ENCODE peak calls at places on chromosomes 6 and 20, in ten cellular contexts. One of them, this sample, is unnamed.

GRCh38 chr6:29763491-29764289 is 40.5 kb downstream of the HLA-F start:
- DNase-seq in Peyer's patch: no peak
- DNase-seq in heart right ventricle: no peak
- DNase-seq in testis: no peak
- DNase-seq in aorta: peak; percentile 56
- DNase-seq in adrenal gland: no peak
- DNase-seq in tibial nerve: no peak
- DNase-seq in H1: no peak
- DNase-seq in A673: no peak
- DNase-seq in fibroblast of lung: peak; percentile 58
- DNase-seq in this sample: peak; percentile 67

GRCh38 chr6:75460636-75461035 is 33.0 kb downstream of the FILIP1 start:
- DNase-seq in Peyer's patch: no peak
- DNase-seq in heart right ventricle: no peak
- DNase-seq in testis: no peak
- DNase-seq in aorta: no peak
- DNase-seq in adrenal gland: no peak
- DNase-seq in tibial nerve: no peak
- DNase-seq in H1: no peak
- DNase-seq in A673: no peak
- DNase-seq in fibroblast of lung: peak; percentile 36
- DNase-seq in this sample: peak; percentile 53

GRCh38 chr20:57426156-57426769 is 35.1 kb downstream of the RBM38 start:
- DNase-seq in Peyer's patch: no peak
- DNase-seq in heart right ventricle: no peak
- DNase-seq in testis: no peak
- DNase-seq in aorta: no peak
- DNase-seq in adrenal gland: no peak
- DNase-seq in tibial nerve: no peak
- DNase-seq in H1: no peak
- DNase-seq in A673: no peak
- DNase-seq in fibroblast of lung: no peak
- DNase-seq in this sample: no peak

GRCh38 chr6:19719691-19720127 is 117.5 kb upstream of the ID4 start:
- DNase-seq in Peyer's patch: no peak
- DNase-seq in heart right ventricle: no peak
- DNase-seq in testis: peak; percentile 16
- DNase-seq in aorta: no peak
- DNase-seq in adrenal gland: no peak
- DNase-seq in tibial nerve: no peak
- DNase-seq in H1: no peak
- DNase-seq in A673: no peak
- DNase-seq in fibroblast of lung: peak; percentile 22
- DNase-seq in this sample: peak; percentile 77

GRCh38 chr20:47319517-47320252 is 36.8 kb downstream of the ZMYND8 start:
- DNase-seq in Peyer's patch: peak; percentile 61
- DNase-seq in heart right ventricle: peak; percentile 65
- DNase-seq in testis: no peak
- DNase-seq in aorta: peak; percentile 63
- DNase-seq in adrenal gland: no peak
- DNase-seq in tibial nerve: no peak
- DNase-seq in H1: peak; percentile 93
- DNase-seq in A673: peak; percentile 48
- DNase-seq in fibroblast of lung: peak; percentile 70
- DNase-seq in this sample: peak; percentile 85

GRCh38 chr6:125728739-125729138 is 20.7 kb upstream of the HEY2 start:
- DNase-seq in Peyer's patch: no peak
- DNase-seq in heart right ventricle: no peak
- DNase-seq in testis: no peak
- DNase-seq in aorta: no peak
- DNase-seq in adrenal gland: no peak
- DNase-seq in tibial nerve: no peak
- DNase-seq in H1: no peak
- DNase-seq in A673: no peak
- DNase-seq in fibroblast of lung: no peak
- DNase-seq in this sample: no peak

GRCh38 chr20:51489611-51490010 is 52.9 kb downstream of the NFATC2 start:
- DNase-seq in Peyer's patch: no peak
- DNase-seq in heart right ventricle: no peak
- DNase-seq in testis: no peak
- DNase-seq in aorta: no peak
- DNase-seq in adrenal gland: no peak
- DNase-seq in tibial nerve: no peak
- DNase-seq in H1: no peak
- DNase-seq in A673: no peak
- DNase-seq in fibroblast of lung: no peak
- DNase-seq in this sample: peak; percentile 49

GRCh38 chr6:106381871-106382270 is 21.4 kb downstream of the CRYBG1 start:
- DNase-seq in Peyer's patch: no peak
- DNase-seq in heart right ventricle: no peak
- DNase-seq in testis: no peak
- DNase-seq in aorta: no peak
- DNase-seq in adrenal gland: no peak
- DNase-seq in tibial nerve: no peak
- DNase-seq in H1: no peak
- DNase-seq in A673: peak; percentile 31
- DNase-seq in fibroblast of lung: no peak
- DNase-seq in this sample: no peak

GRCh38 chr20:23021541-23021940 is 13.6 kb upstream of the SSTR4 start:
- DNase-seq in Peyer's patch: no peak
- DNase-seq in heart right ventricle: no peak
- DNase-seq in testis: no peak
- DNase-seq in aorta: no peak
- DNase-seq in adrenal gland: no peak
- DNase-seq in tibial nerve: no peak
- DNase-seq in H1: no peak
- DNase-seq in A673: no peak
- DNase-seq in fibroblast of lung: peak; percentile 2
- DNase-seq in this sample: no peak

GRCh38 chr20:2465100-2465499 is 5.5 kb downstream of the SNRPB start:
- DNase-seq in Peyer's patch: no peak
- DNase-seq in heart right ventricle: no peak
- DNase-seq in testis: no peak
- DNase-seq in aorta: no peak
- DNase-seq in adrenal gland: no peak
- DNase-seq in tibial nerve: no peak
- DNase-seq in H1: no peak
- DNase-seq in A673: no peak
- DNase-seq in fibroblast of lung: no peak
- DNase-seq in this sample: no peak
- H3K36me3 ChIP-seq in Peyer's patch: peaks cover 11% of the 10 kb centered on the region
- H3K36me3 ChIP-seq in heart right ventricle: peaks cover 4% of the 10 kb centered on the region
- H3K36me3 ChIP-seq in testis: no peaks in the 10 kb centered on the region
- H3K36me3 ChIP-seq in aorta: peaks cover 6% of the 10 kb centered on the region
- H3K36me3 ChIP-seq in adrenal gland: peaks cover 75% of the 10 kb centered on the region
- H3K36me3 ChIP-seq in tibial nerve: peaks cover 10% of the 10 kb centered on the region
- H3K36me3 ChIP-seq in H1: peaks cover 60% of the 10 kb centered on the region
- H3K36me3 ChIP-seq in A673: peaks cover 84% of the 10 kb centered on the region
- H3K36me3 ChIP-seq in fibroblast of lung: peaks cover 20% of the 10 kb centered on the region
- H3K36me3 ChIP-seq in this sample: peaks cover 70% of the 10 kb centered on the region

GRCh38 chr6:149510793-149511512 is 26.1 kb upstream of the ZC3H12D start:
- DNase-seq in Peyer's patch: no peak
- DNase-seq in heart right ventricle: no peak
- DNase-seq in testis: no peak
- DNase-seq in aorta: no peak
- DNase-seq in adrenal gland: no peak
- DNase-seq in tibial nerve: no peak
- DNase-seq in H1: no peak
- DNase-seq in A673: no peak
- DNase-seq in fibroblast of lung: no peak
- DNase-seq in this sample: no peak

GRCh38 chr6:149503276-149503675 is 18.5 kb upstream of the ZC3H12D start:
- DNase-seq in Peyer's patch: no peak
- DNase-seq in heart right ventricle: no peak
- DNase-seq in testis: no peak
- DNase-seq in aorta: no peak
- DNase-seq in adrenal gland: no peak
- DNase-seq in tibial nerve: no peak
- DNase-seq in H1: no peak
- DNase-seq in A673: no peak
- DNase-seq in fibroblast of lung: no peak
- DNase-seq in this sample: no peak

GRCh38 chr6:149503858-149504257 is 19.0 kb upstream of the ZC3H12D start:
- DNase-seq in Peyer's patch: no peak
- DNase-seq in heart right ventricle: no peak
- DNase-seq in testis: no peak
- DNase-seq in aorta: no peak
- DNase-seq in adrenal gland: no peak
- DNase-seq in tibial nerve: no peak
- DNase-seq in H1: no peak
- DNase-seq in A673: no peak
- DNase-seq in fibroblast of lung: no peak
- DNase-seq in this sample: no peak

GRCh38 chr6:149513915-149514314 is 29.1 kb upstream of the ZC3H12D start:
- DNase-seq in Peyer's patch: no peak
- DNase-seq in heart right ventricle: no peak
- DNase-seq in testis: no peak
- DNase-seq in aorta: no peak
- DNase-seq in adrenal gland: no peak
- DNase-seq in tibial nerve: no peak
- DNase-seq in H1: no peak
- DNase-seq in A673: no peak
- DNase-seq in fibroblast of lung: no peak
- DNase-seq in this sample: peak; percentile 59

GRCh38 chr6:149508485-149508884 is 23.7 kb upstream of the ZC3H12D start:
- DNase-seq in Peyer's patch: no peak
- DNase-seq in heart right ventricle: no peak
- DNase-seq in testis: no peak
- DNase-seq in aorta: no peak
- DNase-seq in adrenal gland: no peak
- DNase-seq in tibial nerve: no peak
- DNase-seq in H1: no peak
- DNase-seq in A673: no peak
- DNase-seq in fibroblast of lung: no peak
- DNase-seq in this sample: peak; percentile 33
- H3K36me3 ChIP-seq in Peyer's patch: no peaks in the 10 kb centered on the region
- H3K36me3 ChIP-seq in heart right ventricle: no peaks in the 10 kb centered on the region
- H3K36me3 ChIP-seq in testis: no peaks in the 10 kb centered on the region
- H3K36me3 ChIP-seq in aorta: no peaks in the 10 kb centered on the region
- H3K36me3 ChIP-seq in adrenal gland: peaks cover 40% of the 10 kb centered on the region
- H3K36me3 ChIP-seq in tibial nerve: no peaks in the 10 kb centered on the region
- H3K36me3 ChIP-seq in H1: no peaks in the 10 kb centered on the region
- H3K36me3 ChIP-seq in A673: no peaks in the 10 kb centered on the region
- H3K36me3 ChIP-seq in fibroblast of lung: no peaks in the 10 kb centered on the region
- H3K36me3 ChIP-seq in this sample: peaks cover 13% of the 10 kb centered on the region

DNA sequence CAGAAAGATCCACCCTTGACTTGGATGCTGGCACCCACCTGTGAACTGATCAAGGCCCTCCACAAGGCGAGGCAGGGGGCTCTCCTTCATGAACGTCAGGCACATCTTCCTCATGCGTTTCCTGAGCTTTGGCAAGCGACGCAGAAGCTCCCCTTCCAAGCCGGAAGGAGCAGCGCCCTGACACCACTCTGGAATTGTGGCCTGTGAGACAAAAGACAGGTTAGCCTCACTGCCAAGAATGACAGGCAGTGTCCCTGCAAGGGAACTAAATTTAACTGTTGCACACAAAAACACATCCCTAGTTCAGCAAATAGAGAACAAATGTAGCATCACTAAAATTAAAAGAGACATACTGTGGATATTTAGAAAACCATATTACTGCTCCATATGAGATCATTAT is 42.0 kb upstream of the LYRM2 start:
- DNase-seq in Peyer's patch: no peak
- DNase-seq in heart right ventricle: no peak
- DNase-seq in testis: no peak
- DNase-seq in aorta: no peak
- DNase-seq in adrenal gland: no peak
- DNase-seq in tibial nerve: no peak
- DNase-seq in H1: no peak
- DNase-seq in A673: no peak
- DNase-seq in fibroblast of lung: no peak
- DNase-seq in this sample: no peak
- H3K36me3 ChIP-seq in Peyer's patch: no peaks in the 10 kb centered on the region
- H3K36me3 ChIP-seq in heart right ventricle: peaks cover 5% of the 10 kb centered on the region
- H3K36me3 ChIP-seq in testis: no peaks in the 10 kb centered on the region
- H3K36me3 ChIP-seq in aorta: peaks cover 2% of the 10 kb centered on the region
- H3K36me3 ChIP-seq in adrenal gland: peaks cover 85% of the 10 kb centered on the region
- H3K36me3 ChIP-seq in tibial nerve: peaks cover 7% of the 10 kb centered on the region
- H3K36me3 ChIP-seq in H1: peaks cover 45% of the 10 kb centered on the region
- H3K36me3 ChIP-seq in A673: peaks cover 90% of the 10 kb centered on the region
- H3K36me3 ChIP-seq in fibroblast of lung: peaks cover 8% of the 10 kb centered on the region
- H3K36me3 ChIP-seq in this sample: peaks cover 54% of the 10 kb centered on the region

DNA sequence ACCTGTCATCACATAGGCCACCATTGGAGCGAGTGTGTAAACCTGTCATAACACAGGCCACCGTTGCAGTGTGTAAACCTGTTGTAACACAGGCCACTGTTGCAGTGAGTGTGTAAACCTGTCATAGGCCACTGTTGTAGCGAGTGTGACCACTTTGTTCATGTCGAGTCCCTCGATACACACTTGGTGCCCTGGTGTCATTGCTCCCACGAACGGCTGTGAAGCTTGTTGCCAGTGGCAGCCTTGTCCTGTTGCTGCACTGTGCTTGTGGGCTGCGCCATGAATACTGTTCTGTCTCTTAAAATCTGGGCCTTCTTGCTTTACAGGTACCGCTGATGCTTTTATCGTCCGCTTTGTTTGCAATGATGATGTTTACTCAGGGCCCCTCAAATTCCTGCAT is 61.4 kb upstream of the SLC22A1 start:
- DNase-seq in Peyer's patch: no peak
- DNase-seq in heart right ventricle: no peak
- DNase-seq in testis: no peak
- DNase-seq in aorta: no peak
- DNase-seq in adrenal gland: no peak
- DNase-seq in tibial nerve: no peak
- DNase-seq in H1: no peak
- DNase-seq in A673: no peak
- DNase-seq in fibroblast of lung: no peak
- DNase-seq in this sample: no peak
- H3K36me3 ChIP-seq in Peyer's patch: no peaks in the 10 kb centered on the region
- H3K36me3 ChIP-seq in heart right ventricle: peaks cover 7% of the 10 kb centered on the region
- H3K36me3 ChIP-seq in testis: no peaks in the 10 kb centered on the region
- H3K36me3 ChIP-seq in aorta: peaks cover 3% of the 10 kb centered on the region
- H3K36me3 ChIP-seq in adrenal gland: peaks cover 94% of the 10 kb centered on the region
- H3K36me3 ChIP-seq in tibial nerve: no peaks in the 10 kb centered on the region
- H3K36me3 ChIP-seq in H1: peaks cover 30% of the 10 kb centered on the region
- H3K36me3 ChIP-seq in A673: peaks cover 59% of the 10 kb centered on the region
- H3K36me3 ChIP-seq in fibroblast of lung: peaks cover 44% of the 10 kb centered on the region
- H3K36me3 ChIP-seq in this sample: peaks cover 63% of the 10 kb centered on the region